ENCODE peak calls at places on chromosomes 1 and 21, in seven cellular contexts. J is coronary artery, C is GM23338, Z is cardiac muscle cell, F is ovary, N is MM.1S, Q is mammary epithelial cell. U is an unnamed sample.

GRCh38 chr1:9010781-9011323 is 15.4 kb downstream of the SLC2A7 start:
- DNase-seq in J (no peak), C (no peak), Z (no peak), F (no peak), N (no peak), Q (no peak), U (no peak)

GRCh38 chr1:111990878-111991760 is 1.7 kb upstream of the KCND3 start:
- DNase-seq in J (peak), C (peak), Z (peak), F (peak), N (no peak), Q (peak), U (peak)

GRCh38 chr1:212864201-212864600 is 6.1 kb downstream of the FLVCR1 start:
- DNase-seq in J (no peak), C (no peak), Z (peak), F (no peak), N (no peak), Q (no peak), U (no peak)

GRCh38 chr1:223233410-223234163 is 90.5 kb upstream of the TLR5 start:
- DNase-seq in J (peak), C (no peak), Z (peak), F (peak), N (no peak), Q (peak), U (peak)

GRCh38 chr1:11804666-11805453 is 904 bp downstream of the MTHFR start:
- DNase-seq in J (no peak), C (peak), Z (peak), F (peak), N (peak), Q (peak), U (peak)

GRCh38 chr1:8545078-8545477 is 227.2 kb downstream of the SLC45A1 start:
- DNase-seq in J (no peak), C (no peak), Z (no peak), F (no peak), N (no peak), Q (no peak), U (no peak)

GRCh38 chr1:245983294-245983967 is 523.6 kb downstream of the SMYD3 start:
- DNase-seq in J (no peak), C (no peak), Z (no peak), F (no peak), N (no peak), Q (no peak), U (no peak)

GRCh38 chr1:48674641-48675040 is 102.0 kb downstream of the BEND5 start:
- DNase-seq in J (no peak), C (no peak), Z (no peak), F (no peak), N (no peak), Q (peak), U (peak)

GRCh38 chr1:193458628-193459027 is 272.2 kb upstream of the B3GALT2 start:
- DNase-seq in J (no peak), C (no peak), Z (no peak), F (no peak), N (no peak), Q (no peak), U (no peak)

GRCh38 chr1:62450301-62450700 is 13.5 kb downstream of the USP1 start:
- DNase-seq in J (no peak), C (no peak), Z (no peak), F (no peak), N (no peak), Q (no peak), U (no peak)

GRCh38 chr1:24154215-24154614 is 11.3 kb upstream of the IL22RA1 start:
- DNase-seq in J (no peak), C (peak), Z (no peak), F (no peak), N (no peak), Q (no peak), U (no peak)

GRCh38 chr1:36508257-36508656 is 25.5 kb upstream of the CSF3R start:
- DNase-seq in J (peak), C (no peak), Z (no peak), F (no peak), N (no peak), Q (no peak), U (no peak)

GRCh38 chr21:39713905-39714304 is 31.1 kb upstream of the IGSF5 start:
- DNase-seq in J (no peak), C (no peak), Z (no peak), F (no peak), N (no peak), Q (no peak), U (no peak)

GRCh38 chr1:189619682-189620332 is 857.9 kb downstream of the BRINP3 start:
- DNase-seq in J (no peak), C (no peak), Z (no peak), F (no peak), N (no peak), Q (peak), U (peak)

GRCh38 chr21:35032474-35033263 is 16.4 kb downstream of the RUNX1 start:
- DNase-seq in J (no peak), C (no peak), Z (no peak), F (no peak), N (no peak), Q (no peak), U (no peak)

GRCh38 chr21:45224189-45224938 is 63.3 kb downstream of the POFUT2 start:
- DNase-seq in J (no peak), C (no peak), Z (no peak), F (no peak), N (no peak), Q (no peak), U (no peak)

GRCh38 chr1:160376525-160377131 is 9.8 kb downstream of the NHLH1 start:
- DNase-seq in J (peak), C (peak), Z (peak), F (peak), N (peak), Q (peak), U (peak)

GRCh38 chr21:16125274-16125673 is 395.5 kb downstream of the USP25 start:
- DNase-seq in J (no peak), C (no peak), Z (no peak), F (no peak), N (no peak), Q (no peak), U (peak)

GRCh38 chr1:201113451-201114244 is 1.4 kb upstream of the CACNA1S start:
- DNase-seq in J (no peak), C (no peak), Z (no peak), F (no peak), N (no peak), Q (no peak), U (no peak)

GRCh38 chr1:75188892-75189291 is 54.7 kb downstream of the LHX8 start:
- DNase-seq in J (no peak), C (no peak), Z (no peak), F (no peak), N (no peak), Q (no peak), U (no peak)

GRCh38 chr1:202694354-202694753 is 15.9 kb downstream of the SYT2 start:
- DNase-seq in J (no peak), C (no peak), Z (no peak), F (no peak), N (no peak), Q (no peak), U (no peak)

GRCh38 chr1:200306954-200307754 is 102.7 kb downstream of the ZNF281 start:
- DNase-seq in J (no peak), C (peak), Z (peak), F (no peak), N (peak), Q (no peak), U (peak)

GRCh38 chr21:32719085-32719484 is 8.7 kb downstream of the SYNJ1 start:
- DNase-seq in J (no peak), C (no peak), Z (no peak), F (no peak), N (no peak), Q (no peak), U (no peak)

GRCh38 chr1:203839081-203839480 is 22.3 kb upstream of the SNRPE start:
- DNase-seq in J (no peak), C (no peak), Z (no peak), F (no peak), N (no peak), Q (no peak), U (no peak)

GRCh38 chr1:15305366-15305765 is 58.3 kb downstream of the FHAD1 start:
- DNase-seq in J (no peak), C (no peak), Z (no peak), F (no peak), N (no peak), Q (no peak), U (no peak)

GRCh38 chr1:235972316-235973090 is 92.4 kb downstream of the NID1 start:
- DNase-seq in J (no peak), C (no peak), Z (no peak), F (no peak), N (peak), Q (peak), U (peak)

GRCh38 chr1:8848663-8849386 is 29.7 kb downstream of the ENO1 start:
- DNase-seq in J (peak), C (peak), Z (peak), F (peak), N (peak), Q (peak), U (peak)

GRCh38 chr1:72462506-72462905 is 180.2 kb upstream of the NEGR1 start:
- DNase-seq in J (no peak), C (no peak), Z (no peak), F (no peak), N (no peak), Q (no peak), U (no peak)

GRCh38 chr1:16351449-16351993 is 759 bp downstream of the FBXO42 start:
- DNase-seq in J (no peak), C (peak), Z (peak), F (no peak), N (no peak), Q (peak), U (peak)

GRCh38 chr1:158199840-158200239 is 19.1 kb downstream of the CD1D start:
- DNase-seq in J (no peak), C (no peak), Z (no peak), F (no peak), N (no peak), Q (peak), U (peak)

GRCh38 chr1:47396671-47397196 is 19.4 kb upstream of the FOXE3 start:
- DNase-seq in J (no peak), C (no peak), Z (no peak), F (no peak), N (no peak), Q (no peak), U (no peak)

GRCh38 chr1:50529510-50529909 is 106.3 kb upstream of the DMRTA2 start:
- DNase-seq in J (no peak), C (peak), Z (no peak), F (no peak), N (no peak), Q (no peak), U (no peak)

GRCh38 chr1:228512852-228513243 is 25.7 kb downstream of the RNF187 start:
- DNase-seq in J (peak), C (no peak), Z (no peak), F (no peak), N (no peak), Q (no peak), U (no peak)

GRCh38 chr1:241357366-241358305 is 631 bp upstream of the RGS7 start:
- DNase-seq in J (no peak), C (peak), Z (peak), F (no peak), N (no peak), Q (peak), U (peak)

GRCh38 chr1:245790441-245790840 is 635.7 kb downstream of the KIF26B start:
- DNase-seq in J (no peak), C (no peak), Z (peak), F (no peak), N (no peak), Q (no peak), U (peak)

GRCh38 chr1:59015708-59016107 is 231.9 kb upstream of the JUN start:
- DNase-seq in J (no peak), C (no peak), Z (no peak), F (no peak), N (no peak), Q (peak), U (peak)

GRCh38 chr1:244817415-244817894 is 18.0 kb upstream of the COX20 start:
- DNase-seq in J (no peak), C (no peak), Z (no peak), F (no peak), N (no peak), Q (no peak), U (no peak)

DNA sequence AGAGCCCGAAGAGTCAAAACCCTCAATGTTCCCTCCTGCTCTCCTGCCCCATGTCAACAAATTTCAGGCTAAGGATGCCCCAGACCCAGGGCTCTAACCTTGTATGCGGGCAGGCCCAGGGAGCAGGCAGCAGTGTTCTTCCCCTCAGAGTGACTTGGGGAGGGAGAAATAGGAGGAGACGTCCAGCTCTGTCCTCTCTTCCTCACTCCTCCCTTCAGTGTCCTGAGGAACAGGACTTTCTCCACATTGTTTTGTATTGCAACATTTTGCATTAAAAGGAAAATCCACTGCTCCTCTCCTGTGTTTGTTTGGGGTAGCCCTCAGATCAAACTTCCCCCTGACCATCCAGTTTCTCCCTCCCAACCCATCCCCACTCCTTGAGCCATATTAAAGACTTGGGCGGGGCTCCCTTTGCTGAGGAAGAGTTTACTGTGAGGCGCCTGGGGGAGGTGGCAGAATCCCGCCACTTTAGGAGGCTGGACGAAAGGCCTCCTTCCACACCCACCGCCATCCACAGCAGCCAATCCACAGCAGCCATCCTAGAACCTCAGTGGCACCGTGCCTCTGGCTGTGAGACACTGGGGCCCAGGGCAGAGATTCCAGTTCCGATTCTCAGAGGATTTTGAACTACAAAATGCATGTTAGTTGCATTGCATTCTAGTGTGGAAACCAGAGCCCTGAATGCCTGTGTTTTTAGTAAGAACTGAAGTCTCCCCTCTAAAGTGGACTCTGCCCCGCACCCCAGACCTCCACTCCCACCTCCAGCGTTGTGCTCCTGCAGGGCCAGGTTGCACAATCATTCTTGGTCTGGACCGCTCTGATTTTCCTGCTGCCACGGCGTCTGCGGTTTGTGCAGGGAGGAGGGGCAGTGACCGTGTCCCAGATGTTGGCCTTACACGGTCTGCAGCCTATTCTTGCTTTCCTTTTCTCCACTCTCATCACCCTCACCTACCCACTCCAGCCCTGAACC is 3.0 kb downstream of the OLFML3 start:
- DNase-seq in J (peak), C (no peak), Z (peak), F (peak), N (no peak), Q (peak), U (peak)
- H3K4me3 ChIP-seq in J (peak), C (no peak), Z (no peak), F (peak), N (no peak), Q (no peak), U (peak)

DNA sequence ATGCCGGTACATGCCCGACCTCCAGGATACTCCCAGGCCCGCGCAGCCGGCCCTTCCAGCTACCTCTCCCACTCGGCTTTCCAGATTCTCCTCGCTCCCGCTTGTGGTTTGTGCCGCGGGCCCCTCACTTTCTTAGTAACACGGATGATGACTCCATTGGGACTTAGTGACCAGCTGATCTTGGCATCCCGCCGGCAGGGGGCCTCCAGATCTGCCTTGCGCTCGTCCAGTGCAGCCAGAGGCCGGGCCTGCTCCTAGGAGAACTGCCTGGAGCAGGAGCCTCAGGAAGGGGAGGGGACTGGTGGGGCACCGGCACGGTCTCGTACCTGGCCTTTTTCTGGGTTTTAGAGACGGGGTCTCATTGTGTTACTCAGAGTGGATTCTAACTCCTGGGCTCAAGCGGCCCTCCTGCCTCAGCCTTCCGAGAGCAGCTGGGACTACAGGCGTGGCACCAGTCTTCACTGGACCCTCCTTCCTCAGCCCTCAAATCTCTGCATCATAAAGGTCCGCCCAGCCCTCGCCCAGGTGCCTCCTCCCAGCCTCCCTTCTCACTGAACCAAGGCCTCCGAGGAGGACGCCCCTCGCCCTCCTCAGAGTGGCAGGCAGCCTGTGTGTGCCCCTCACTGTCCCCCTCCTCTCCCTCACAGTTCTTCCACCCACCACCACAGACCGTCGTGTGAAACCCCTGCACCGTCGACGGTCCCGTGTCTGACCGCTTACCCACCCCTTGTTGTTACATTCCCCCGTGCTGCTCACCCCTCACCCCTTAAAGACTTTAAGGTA is 78.6 kb downstream of the SLC25A24 start:
- DNase-seq in J (no peak), C (peak), Z (no peak), F (no peak), N (no peak), Q (no peak), U (no peak)
- TF ChIP-seq CTCF in J (no peak), C (peak), Z (peak), F (no peak), N (no peak), Q (no peak), U (no peak)

DNA sequence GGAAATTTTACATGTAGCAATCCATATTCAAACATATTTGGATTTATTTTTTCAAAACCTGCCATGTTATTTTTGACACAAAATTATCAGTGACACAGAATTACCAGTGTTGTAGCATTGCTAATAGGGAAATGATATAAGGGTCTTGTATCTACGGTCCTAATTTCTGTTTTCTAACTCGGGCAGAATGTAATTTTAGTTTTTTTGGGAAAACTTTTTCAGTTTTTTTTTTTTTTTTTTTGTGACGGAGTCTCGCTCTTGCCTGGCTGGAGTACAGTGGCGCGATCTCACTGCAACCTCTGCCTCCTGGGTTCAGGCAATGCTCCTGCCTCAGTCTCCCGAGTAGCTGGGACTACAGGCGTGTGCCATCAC is 2.6 kb downstream of the UQCRH start:
- DNase-seq in J (no peak), C (no peak), Z (no peak), F (no peak), N (no peak), Q (no peak), U (no peak)
- H3K4me3 ChIP-seq in J (no peak), C (peak), Z (no peak), F (no peak), N (peak), Q (no peak), U (no peak)

DNA sequence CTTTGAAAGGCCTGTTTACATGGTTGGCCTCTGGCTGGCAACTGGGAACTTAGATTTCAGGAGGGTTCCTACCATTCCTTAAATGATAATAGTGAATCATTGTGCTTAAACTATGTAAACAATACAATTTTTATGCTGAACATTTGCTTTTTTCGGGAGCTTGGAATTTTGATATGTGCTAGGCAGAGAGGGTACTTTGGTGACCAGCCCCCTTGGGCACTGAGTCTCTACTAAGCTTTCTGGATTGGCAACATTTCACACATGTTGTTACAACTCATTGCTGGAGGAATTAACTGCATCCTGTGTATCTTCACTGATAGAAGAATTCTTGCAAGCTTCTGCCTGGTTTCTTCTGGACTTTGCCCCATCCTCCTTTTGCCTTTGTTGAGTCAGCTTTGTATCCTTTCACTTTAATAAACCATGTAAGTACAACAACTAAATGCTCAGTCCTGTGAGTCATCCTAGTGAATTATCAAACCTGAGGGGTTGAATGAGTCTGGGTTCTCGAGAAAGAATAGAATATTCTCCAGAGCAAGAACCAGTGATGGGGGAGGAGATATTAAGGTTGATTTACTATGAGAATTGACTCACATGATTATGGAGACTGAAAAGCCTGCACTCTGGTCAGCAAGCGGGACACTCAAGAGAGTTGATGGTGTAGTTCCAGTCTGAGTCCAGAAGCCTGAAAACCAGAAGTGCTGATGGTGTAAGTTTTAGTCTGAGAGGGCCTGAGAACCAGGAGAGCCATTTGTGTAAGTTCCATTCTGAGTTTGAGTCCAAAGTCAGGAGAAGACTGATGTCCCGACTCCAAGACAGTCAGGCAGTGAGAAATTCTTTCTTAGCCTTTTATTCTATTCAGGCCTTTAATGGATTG is 3.1 kb upstream of the SLC16A4 start:
- DNase-seq in J (no peak), C (no peak), Z (no peak), F (no peak), N (no peak), Q (peak), U (peak)
- TF ChIP-seq CTCF in J (no peak), C (no peak), Z (no peak), F (no peak), N (no peak), Q (no peak), U (no peak)